ENCODE peak calls at places on chromosomes 2 and 18, in six cellular contexts. One of them, this sample, is unnamed.

GRCh38 chr2:240437181-240437860 is 1.9 kb downstream of the GPC1 start:
- DNase-seq in COLO829: no peak
- DNase-seq in Caki2: no peak
- DNase-seq in stimulated activated CD4-positive, alpha-beta T cell treated with anti-CD3 and anti-CD28 coated beads, TNF-alpha, amount 100 ng/mL, for 48 hours: no peak
- DNase-seq in EL: no peak
- DNase-seq in stimulated activated naive CD4-positive, alpha-beta T cell: no peak
- DNase-seq in this sample: no peak

GRCh38 chr2:73938761-73939352 is 12.2 kb downstream of the DGUOK start:
- DNase-seq in Caki2: no peak
- DNase-seq in stimulated activated CD4-positive, alpha-beta T cell treated with anti-CD3 and anti-CD28 coated beads, TNF-alpha, amount 100 ng/mL, for 48 hours: no peak
- DNase-seq in COLO829: no peak
- DNase-seq in stimulated activated naive CD4-positive, alpha-beta T cell: no peak
- DNase-seq in EL: peak
- DNase-seq in this sample: no peak

GRCh38 chr2:105782646-105783045 is 37.9 kb downstream of the NCK2 start:
- DNase-seq in COLO829: no peak
- DNase-seq in stimulated activated naive CD4-positive, alpha-beta T cell: no peak
- DNase-seq in Caki2: no peak
- DNase-seq in EL: no peak
- DNase-seq in stimulated activated CD4-positive, alpha-beta T cell treated with anti-CD3 and anti-CD28 coated beads, TNF-alpha, amount 100 ng/mL, for 48 hours: no peak
- DNase-seq in this sample: no peak

GRCh38 chr18:49399003-49399402 is 61.4 kb downstream of the DYM start:
- DNase-seq in stimulated activated CD4-positive, alpha-beta T cell treated with anti-CD3 and anti-CD28 coated beads, TNF-alpha, amount 100 ng/mL, for 48 hours: no peak
- DNase-seq in stimulated activated naive CD4-positive, alpha-beta T cell: no peak
- DNase-seq in EL: peak
- DNase-seq in COLO829: peak
- DNase-seq in Caki2: no peak
- DNase-seq in this sample: no peak

GRCh38 chr18:10518595-10519273 is 7.1 kb upstream of the NAPG start:
- DNase-seq in Caki2: no peak
- DNase-seq in stimulated activated CD4-positive, alpha-beta T cell treated with anti-CD3 and anti-CD28 coated beads, TNF-alpha, amount 100 ng/mL, for 48 hours: no peak
- DNase-seq in stimulated activated naive CD4-positive, alpha-beta T cell: no peak
- DNase-seq in COLO829: no peak
- DNase-seq in EL: peak
- DNase-seq in this sample: peak

GRCh38 chr2:204984421-204984925 is 439.2 kb downstream of the PARD3B start:
- DNase-seq in stimulated activated CD4-positive, alpha-beta T cell treated with anti-CD3 and anti-CD28 coated beads, TNF-alpha, amount 100 ng/mL, for 48 hours: no peak
- DNase-seq in stimulated activated naive CD4-positive, alpha-beta T cell: no peak
- DNase-seq in COLO829: no peak
- DNase-seq in EL: peak
- DNase-seq in Caki2: peak
- DNase-seq in this sample: no peak

GRCh38 chr2:69544951-69545350 is 98.6 kb downstream of the AAK1 start:
- DNase-seq in stimulated activated naive CD4-positive, alpha-beta T cell: no peak
- DNase-seq in stimulated activated CD4-positive, alpha-beta T cell treated with anti-CD3 and anti-CD28 coated beads, TNF-alpha, amount 100 ng/mL, for 48 hours: no peak
- DNase-seq in EL: no peak
- DNase-seq in COLO829: peak
- DNase-seq in Caki2: no peak
- DNase-seq in this sample: no peak

GRCh38 chr2:142542431-142542910 is 335.0 kb upstream of the KYNU start:
- DNase-seq in stimulated activated naive CD4-positive, alpha-beta T cell: no peak
- DNase-seq in Caki2: no peak
- DNase-seq in COLO829: no peak
- DNase-seq in EL: no peak
- DNase-seq in stimulated activated CD4-positive, alpha-beta T cell treated with anti-CD3 and anti-CD28 coated beads, TNF-alpha, amount 100 ng/mL, for 48 hours: no peak
- DNase-seq in this sample: no peak

GRCh38 chr2:36359006-36359580 is 3.5 kb downstream of the CRIM1 start:
- DNase-seq in stimulated activated naive CD4-positive, alpha-beta T cell: no peak
- DNase-seq in Caki2: no peak
- DNase-seq in EL: no peak
- DNase-seq in stimulated activated CD4-positive, alpha-beta T cell treated with anti-CD3 and anti-CD28 coated beads, TNF-alpha, amount 100 ng/mL, for 48 hours: no peak
- DNase-seq in COLO829: no peak
- DNase-seq in this sample: no peak

GRCh38 chr2:64524604-64525322 is 635 bp downstream of the AFTPH start:
- DNase-seq in COLO829: no peak
- DNase-seq in stimulated activated CD4-positive, alpha-beta T cell treated with anti-CD3 and anti-CD28 coated beads, TNF-alpha, amount 100 ng/mL, for 48 hours: no peak
- DNase-seq in stimulated activated naive CD4-positive, alpha-beta T cell: peak
- DNase-seq in EL: no peak
- DNase-seq in Caki2: no peak
- DNase-seq in this sample: peak

GRCh38 chr18:51342815-51343214 is 145.3 kb upstream of the MEX3C start:
- DNase-seq in stimulated activated naive CD4-positive, alpha-beta T cell: no peak
- DNase-seq in COLO829: peak
- DNase-seq in Caki2: peak
- DNase-seq in EL: peak
- DNase-seq in stimulated activated CD4-positive, alpha-beta T cell treated with anti-CD3 and anti-CD28 coated beads, TNF-alpha, amount 100 ng/mL, for 48 hours: no peak
- DNase-seq in this sample: no peak

GRCh38 chr2:54657664-54658083 is 65.8 kb upstream of the EML6 start:
- DNase-seq in EL: peak
- DNase-seq in stimulated activated naive CD4-positive, alpha-beta T cell: no peak
- DNase-seq in COLO829: peak
- DNase-seq in stimulated activated CD4-positive, alpha-beta T cell treated with anti-CD3 and anti-CD28 coated beads, TNF-alpha, amount 100 ng/mL, for 48 hours: peak
- DNase-seq in Caki2: no peak
- DNase-seq in this sample: peak

GRCh38 chr2:8796878-8797550 is 40.4 kb downstream of the KIDINS220 start:
- DNase-seq in Caki2: no peak
- DNase-seq in EL: no peak
- DNase-seq in COLO829: no peak
- DNase-seq in stimulated activated naive CD4-positive, alpha-beta T cell: no peak
- DNase-seq in stimulated activated CD4-positive, alpha-beta T cell treated with anti-CD3 and anti-CD28 coated beads, TNF-alpha, amount 100 ng/mL, for 48 hours: no peak
- DNase-seq in this sample: no peak

GRCh38 chr2:112787294-112787693 is 3.0 kb upstream of the IL1A start:
- DNase-seq in COLO829: no peak
- DNase-seq in stimulated activated naive CD4-positive, alpha-beta T cell: no peak
- DNase-seq in EL: no peak
- DNase-seq in stimulated activated CD4-positive, alpha-beta T cell treated with anti-CD3 and anti-CD28 coated beads, TNF-alpha, amount 100 ng/mL, for 48 hours: no peak
- DNase-seq in Caki2: no peak
- DNase-seq in this sample: no peak

This sample was measured in ELF-1.